ENCODE peak calls at places on chromosomes 2 and 18, in five cellular contexts. A is foreskin fibroblast, E is MM.1S, I is GM06990, O is breast epithelium. L is an unnamed sample.

GRCh38 chr2:19810148-19810547 is 91.6 kb downstream of the TTC32 start:
- DNase-seq in A (no peak), E (no peak), I (no peak), O (no peak), L (no peak)

GRCh38 chr2:128775064-128775347 is 456.3 kb upstream of the HS6ST1 start:
- DNase-seq in A (no peak), E (no peak), I (no peak), O (peak), L (no peak)

GRCh38 chr2:175832886-175833285 is 169.2 kb downstream of the LNPK start:
- DNase-seq in A (no peak), E (no peak), I (no peak), O (no peak), L (no peak)

GRCh38 chr18:76363451-76364120 is 131.5 kb downstream of the ZNF516 start:
- DNase-seq in A (peak), E (no peak), I (no peak), O (no peak), L (no peak)

GRCh38 chr2:235812185-235812670 is 318.4 kb downstream of the AGAP1 start:
- DNase-seq in A (no peak), E (no peak), I (no peak), O (no peak), L (no peak)

GRCh38 chr18:51342815-51343214 is 145.3 kb upstream of the MEX3C start:
- DNase-seq in A (no peak), E (peak), I (no peak), O (no peak), L (peak)

GRCh38 chr2:68287580-68288441 is 31.9 kb downstream of the CNRIP1 start:
- DNase-seq in A (peak), E (peak), I (no peak), O (no peak), L (peak)

GRCh38 chr2:202950592-202950991 is 38.5 kb downstream of the CARF start:
- DNase-seq in A (no peak), E (no peak), I (no peak), O (no peak), L (no peak)

GRCh38 chr2:240800241-240800640 is 19.8 kb downstream of the KIF1A start:
- DNase-seq in A (no peak), E (no peak), I (no peak), O (peak), L (no peak)

GRCh38 chr2:75641587-75641986 is 5.0 kb upstream of the MRPL19 start:
- DNase-seq in A (no peak), E (no peak), I (no peak), O (no peak), L (no peak)

GRCh38 chr2:48568551-48568950 is 38.6 kb downstream of the STON1 start:
- DNase-seq in A (no peak), E (no peak), I (no peak), O (no peak), L (no peak)

GRCh38 chr2:162118166-162119031 is 33.6 kb downstream of the GCG start:
- DNase-seq in A (peak), E (no peak), I (no peak), O (no peak), L (peak)
- TF ChIP-seq CTCF in A (no peak), E (no peak), I (no peak), O (no peak), L (no peak)

DNA sequence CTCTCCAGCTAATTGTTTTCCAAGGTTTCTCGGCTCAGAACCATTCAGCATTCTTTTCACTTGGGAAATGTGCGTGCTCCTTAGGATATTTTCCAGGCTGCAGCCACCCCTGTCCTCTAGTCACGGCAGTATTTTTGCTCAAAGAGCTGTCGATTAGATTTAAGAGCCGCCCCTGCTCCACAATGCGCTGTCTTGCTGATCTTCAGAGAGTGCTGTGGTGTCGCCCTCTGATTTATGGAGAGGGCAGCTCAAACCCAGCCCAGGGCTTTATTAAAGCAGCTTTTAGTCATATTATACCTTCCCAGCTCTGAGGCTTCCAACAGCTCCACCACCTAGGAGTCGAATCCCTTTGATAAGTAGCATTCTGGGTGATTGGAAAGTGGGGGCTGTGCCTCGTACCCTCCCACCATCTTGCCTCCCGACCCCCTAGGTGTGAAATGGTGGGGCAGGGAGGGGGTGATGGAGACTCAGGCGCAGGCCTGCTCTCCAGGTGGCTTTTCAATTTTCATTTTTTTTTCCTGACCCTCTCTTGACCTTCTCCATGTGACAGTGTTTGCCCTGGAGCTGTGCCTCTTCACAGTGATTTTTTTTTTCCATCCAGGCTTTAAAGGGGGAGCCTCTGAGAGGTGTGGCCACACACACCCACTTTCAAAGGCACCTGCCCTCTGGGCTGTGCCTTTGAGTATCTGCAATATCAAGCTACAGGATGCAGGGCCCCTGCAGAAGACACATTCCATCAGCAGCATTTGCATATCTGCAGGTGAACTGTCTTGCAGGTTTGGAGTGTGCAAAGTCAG is 53.1 kb upstream of the NRP2 start:
- DNase-seq in A (no peak), E (no peak), I (no peak), O (no peak), L (no peak)
- H3K4me3 ChIP-seq in A (no peak), E (no peak), I (no peak), O (no peak), L (no peak)

GRCh38 chr2:159557437-159558034 is 58.8 kb downstream of the BAZ2B start:
- DNase-seq in A (no peak), E (no peak), I (no peak), O (no peak), L (peak)
- TF ChIP-seq CTCF in A (peak), E (peak), I (peak), O (no peak), L (peak)

GRCh38 chr18:33277431-33277830 is 163.1 kb downstream of the CCDC178 start:
- DNase-seq in A (no peak), E (no peak), I (no peak), O (no peak), L (no peak)
- H3K4me3 ChIP-seq in A (no peak), E (no peak), I (no peak), O (no peak), L (no peak)

L was measured in epithelial cell of esophagus.